ENCODE peak calls at places on chromosomes 4 and X, in six cellular contexts. O, R, H, S, P and K are unnamed samples.

GRCh38 chrX:154411322-154411980 is at the start of gene TAFAZZIN:
- DNase-seq in O (peak; percentile 68), R (peak; percentile 72), H (peak; percentile 80), S (peak; percentile 72), P (peak; percentile 79), K (peak; percentile 80)

GRCh38 chr4:76589872-76590846 is 155.1 kb downstream of the SHROOM3 start:
- DNase-seq in O (no peak), R (peak; percentile 47), H (peak; percentile 31), S (peak; percentile 98), P (peak; percentile 52), K (no peak)

GRCh38 chrX:66579219-66579618 is 59.7 kb downstream of the EDA2R start:
- DNase-seq in O (no peak), R (no peak), H (no peak), S (no peak), P (no peak), K (no peak)

GRCh38 chrX:154457491-154458115 is 478 bp upstream of the PLXNA3 start:
- DNase-seq in O (no peak), R (peak; percentile 49), H (peak; percentile 36), S (peak; percentile 80), P (peak; percentile 38), K (no peak)

GRCh38 chr4:169222768-169223167 is 48.0 kb downstream of the SH3RF1 start:
- DNase-seq in O (no peak), R (no peak), H (no peak), S (no peak), P (no peak), K (no peak)

GRCh38 chr4:99816611-99817309 is at the start of gene DAPP1:
- DNase-seq in O (no peak), R (no peak), H (peak; percentile 13), S (no peak), P (peak; percentile 27), K (peak; percentile 56)

GRCh38 chr4:173247316-173247715 is 78.7 kb downstream of the GALNT7 start:
- DNase-seq in O (no peak), R (peak; percentile 40), H (no peak), S (no peak), P (no peak), K (no peak)

GRCh38 chr4:2944882-2945526 is 18.2 kb downstream of the NOP14 start:
- DNase-seq in O (no peak), R (no peak), H (no peak), S (no peak), P (no peak), K (no peak)

GRCh38 chr4:76923619-76924357 is 25.8 kb upstream of the SEPTIN11 start:
- DNase-seq in O (no peak), R (no peak), H (no peak), S (no peak), P (no peak), K (no peak)

GRCh38 chr4:119124314-119124713 is 11.3 kb upstream of the MYOZ2 start:
- DNase-seq in O (no peak), R (no peak), H (no peak), S (no peak), P (no peak), K (no peak)

GRCh38 chr4:10296730-10297129 is 160.5 kb downstream of the ZNF518B start:
- DNase-seq in O (peak; percentile 30), R (no peak), H (no peak), S (peak; percentile 3), P (no peak), K (no peak)

GRCh38 chrX:68832516-68833447 is 4.0 kb downstream of the EFNB1 start:
- DNase-seq in O (no peak), R (no peak), H (no peak), S (peak; percentile 25), P (no peak), K (no peak)

GRCh38 chr4:113278324-113278934 is 229.0 kb downstream of the ANK2 start:
- DNase-seq in O (no peak), R (peak; percentile 62), H (peak; percentile 34), S (peak; percentile 93), P (peak; percentile 70), K (peak; percentile 34)

GRCh38 chrX:154727418-154728323 is 23.2 kb downstream of the GAB3 start:
- DNase-seq in O (no peak), R (peak; percentile 40), H (peak; percentile 49), S (no peak), P (peak; percentile 65), K (peak; percentile 55)

GRCh38 chrX:129262912-129263311 is 260.4 kb downstream of the SMARCA1 start:
- DNase-seq in O (no peak), R (no peak), H (no peak), S (no peak), P (no peak), K (no peak)

GRCh38 chr4:2787230-2788100 is 5.4 kb upstream of the SH3BP2 start:
- DNase-seq in O (peak; percentile 37), R (peak; percentile 13), H (peak; percentile 54), S (no peak), P (peak; percentile 52), K (peak; percentile 42)

GRCh38 chr4:178140326-178140915 is 698.2 kb upstream of the AGA start:
- DNase-seq in O (no peak), R (no peak), H (no peak), S (no peak), P (no peak), K (no peak)

GRCh38 chr4:145511913-145512522 is 30.4 kb downstream of the SMAD1 start:
- DNase-seq in O (no peak), R (no peak), H (no peak), S (no peak), P (no peak), K (no peak)

GRCh38 chr4:159267940-159268327 is 165.1 kb downstream of the RAPGEF2 start:
- DNase-seq in O (no peak), R (no peak), H (no peak), S (no peak), P (no peak), K (no peak)

GRCh38 chr4:168408620-168409019 is 71.7 kb downstream of the DDX60L start:
- DNase-seq in O (no peak), R (no peak), H (no peak), S (no peak), P (peak; percentile 73), K (peak; percentile 70)

GRCh38 chr4:169341490-169341889 is 70.7 kb upstream of the SH3RF1 start:
- DNase-seq in O (no peak), R (peak; percentile 55), H (no peak), S (no peak), P (no peak), K (no peak)

GRCh38 chr4:118865091-118865708 is 23.5 kb upstream of the SYNPO2 start:
- DNase-seq in O (no peak), R (peak; percentile 57), H (no peak), S (peak; percentile 80), P (peak; percentile 21), K (peak; percentile 38)

GRCh38 chrX:9635368-9635767 is 130.3 kb downstream of the GPR143 start:
- DNase-seq in O (no peak), R (no peak), H (peak; percentile 34), S (no peak), P (peak; percentile 40), K (no peak)

GRCh38 chr4:108276690-108277089 is 108.0 kb upstream of the LEF1 start:
- DNase-seq in O (no peak), R (no peak), H (no peak), S (no peak), P (no peak), K (no peak)

GRCh38 chr4:108270466-108271450 is 102.0 kb upstream of the LEF1 start:
- DNase-seq in O (no peak), R (no peak), H (no peak), S (no peak), P (no peak), K (no peak)

GRCh38 chr4:108272566-108272965 is 103.8 kb upstream of the LEF1 start:
- DNase-seq in O (no peak), R (no peak), H (no peak), S (no peak), P (no peak), K (no peak)

DNA sequence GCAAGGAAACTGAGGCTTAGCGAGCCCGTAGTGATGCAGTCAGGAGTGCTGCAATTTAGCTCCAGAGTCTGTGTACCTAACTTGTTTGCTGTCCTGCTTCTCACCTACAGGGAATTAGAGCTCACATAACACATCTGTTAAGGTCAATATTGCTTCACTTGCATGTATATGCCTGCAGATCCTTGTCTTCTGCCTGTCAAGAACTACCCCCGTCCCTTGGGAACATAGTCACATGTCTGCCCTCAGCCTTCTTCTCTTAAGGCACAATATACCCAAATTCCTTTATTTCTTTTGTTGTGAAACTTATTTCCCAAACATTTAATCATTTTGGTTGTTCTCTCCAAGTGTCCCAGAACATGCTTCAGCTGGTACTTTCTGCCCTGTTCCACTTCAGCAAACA is 103.3 kb upstream of the LEF1 start:
- DNase-seq in O (no peak), R (no peak), H (no peak), S (no peak), P (no peak), K (no peak)
- TF ChIP-seq CTCF in O (no peak), R (no peak), H (no peak), S (no peak), P (no peak), K (no peak)

DNA sequence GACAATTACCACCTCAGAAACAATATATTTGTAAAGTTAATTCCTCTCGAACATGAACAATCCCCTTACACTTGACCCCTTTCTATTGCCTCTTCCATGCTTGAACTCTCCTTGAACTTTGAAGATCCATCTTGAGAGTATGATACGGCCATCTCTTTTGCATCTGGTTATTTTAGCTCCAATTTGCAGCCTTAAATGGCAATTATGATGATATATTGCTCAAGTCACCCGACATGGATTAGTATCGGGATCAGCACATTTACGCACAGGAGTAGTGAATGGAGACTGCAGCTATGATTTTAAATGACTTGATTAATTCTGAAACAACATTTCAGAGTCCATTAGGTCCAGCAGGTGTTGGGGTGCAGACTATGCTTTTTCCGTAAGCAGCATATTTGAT is 143.8 kb upstream of the PAQR3 start:
- DNase-seq in O (no peak), R (no peak), H (no peak), S (no peak), P (no peak), K (no peak)
- H3K27ac ChIP-seq in O (no peak overlapping the region), R (no peak overlapping the region), H (peak overlapping the region; percentile 68), S (no peak overlapping the region), P (peak overlapping the region; percentile 7), K (no peak overlapping the region)

DNA sequence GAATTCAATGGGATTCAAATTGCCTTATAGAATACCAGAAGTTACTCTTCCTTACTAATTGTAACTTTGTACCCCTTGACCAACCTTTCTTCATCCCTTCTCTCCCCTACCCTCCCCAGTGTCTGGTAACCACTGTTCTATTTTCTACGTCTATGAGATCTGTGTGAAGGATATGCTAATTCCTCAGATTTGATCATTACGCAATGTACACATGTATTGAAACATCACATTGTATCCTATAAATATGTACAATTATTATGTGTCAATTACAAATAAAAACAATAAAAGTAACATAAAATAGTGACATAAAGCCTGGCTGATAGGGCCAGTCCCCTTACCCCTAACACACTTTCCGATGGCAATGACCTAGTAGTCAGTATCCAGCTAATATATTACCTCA is 95.1 kb upstream of the GRIA3 start:
- DNase-seq in O (no peak), R (no peak), H (no peak), S (no peak), P (no peak), K (no peak)
- TF ChIP-seq CTCF in O (no peak), R (no peak), H (no peak), S (no peak), P (no peak), K (no peak)

GRCh38 chrX:40883021-40883619 is 147.8 kb upstream of the MED14 start:
- DNase-seq in O (no peak), R (no peak), H (no peak), S (no peak), P (no peak), K (no peak)
- H3K27ac ChIP-seq in O (no peak overlapping the region), R (no peak overlapping the region), H (no peak overlapping the region), S (no peak overlapping the region), P (no peak overlapping the region), K (no peak overlapping the region)

GRCh38 chr4:69156913-69157312 is 57.6 kb downstream of the UGT2B11 start:
- DNase-seq in O (no peak), R (peak; percentile 12), H (no peak), S (peak; percentile 73), P (no peak), K (no peak)
- TF ChIP-seq CTCF in O (peak; percentile 5), R (no peak), H (no peak), S (peak; percentile 63), P (no peak), K (no peak)